ENCODE peak calls at places on chromosomes 3 and 15, in four cellular contexts. One of them, this sample, is unnamed.

GRCh38 chr15:88904808-88905327 is 8.3 kb downstream of the MFGE8 start:
- DNase-seq in psoas muscle: peak; percentile 81
- DNase-seq in right atrium auricular region: peak; percentile 89
- DNase-seq in hepatocyte: peak; percentile 90
- DNase-seq in this sample: peak; percentile 87

GRCh38 chr3:12969487-12969886 is 103.7 kb downstream of the IQSEC1 start:
- DNase-seq in psoas muscle: no peak
- DNase-seq in right atrium auricular region: no peak
- DNase-seq in hepatocyte: peak; percentile 32
- DNase-seq in this sample: no peak

GRCh38 chr15:94526071-94526689 is 294.8 kb downstream of the MCTP2 start:
- DNase-seq in right atrium auricular region: no peak
- DNase-seq in hepatocyte: no peak
- DNase-seq in psoas muscle: no peak
- DNase-seq in this sample: no peak

GRCh38 chr15:80823995-80824394 is 44.8 kb downstream of the CEMIP start:
- DNase-seq in right atrium auricular region: no peak
- DNase-seq in psoas muscle: no peak
- DNase-seq in hepatocyte: no peak
- DNase-seq in this sample: no peak

GRCh38 chr15:64460737-64461576 is 579 bp downstream of the ZNF609 start:
- DNase-seq in right atrium auricular region: no peak
- DNase-seq in hepatocyte: peak; percentile 64
- DNase-seq in psoas muscle: peak; percentile 34
- DNase-seq in this sample: peak; percentile 75

GRCh38 chr3:88013592-88013991 is 45.2 kb downstream of the CGGBP1 start:
- DNase-seq in hepatocyte: peak; percentile 10
- DNase-seq in right atrium auricular region: no peak
- DNase-seq in psoas muscle: no peak
- DNase-seq in this sample: no peak

GRCh38 chr3:66267031-66267430 is 46.2 kb downstream of the SLC25A26 start:
- DNase-seq in right atrium auricular region: no peak
- DNase-seq in hepatocyte: no peak
- DNase-seq in psoas muscle: no peak
- DNase-seq in this sample: no peak

GRCh38 chr3:36514171-36514570 is 133.9 kb downstream of the STAC start:
- DNase-seq in hepatocyte: no peak
- DNase-seq in psoas muscle: no peak
- DNase-seq in right atrium auricular region: no peak
- DNase-seq in this sample: no peak

GRCh38 chr15:61527836-61528589 is 298.9 kb upstream of the RORA start:
- DNase-seq in right atrium auricular region: no peak
- DNase-seq in hepatocyte: no peak
- DNase-seq in psoas muscle: no peak
- DNase-seq in this sample: no peak

GRCh38 chr15:52261026-52261425 is 34.6 kb downstream of the MYO5C start:
- DNase-seq in hepatocyte: no peak
- DNase-seq in right atrium auricular region: no peak
- DNase-seq in psoas muscle: no peak
- DNase-seq in this sample: no peak

GRCh38 chr15:52262364-52262763 is 33.2 kb downstream of the MYO5C start:
- DNase-seq in hepatocyte: no peak
- DNase-seq in right atrium auricular region: no peak
- DNase-seq in psoas muscle: no peak
- DNase-seq in this sample: no peak

GRCh38 chr15:52259503-52259902 is 36.1 kb downstream of the MYO5C start:
- DNase-seq in hepatocyte: no peak
- DNase-seq in right atrium auricular region: no peak
- DNase-seq in psoas muscle: no peak
- DNase-seq in this sample: no peak

GRCh38 chr15:52263563-52263962 is 32.0 kb downstream of the MYO5C start:
- DNase-seq in hepatocyte: no peak
- DNase-seq in psoas muscle: no peak
- DNase-seq in right atrium auricular region: no peak
- DNase-seq in this sample: no peak

DNA sequence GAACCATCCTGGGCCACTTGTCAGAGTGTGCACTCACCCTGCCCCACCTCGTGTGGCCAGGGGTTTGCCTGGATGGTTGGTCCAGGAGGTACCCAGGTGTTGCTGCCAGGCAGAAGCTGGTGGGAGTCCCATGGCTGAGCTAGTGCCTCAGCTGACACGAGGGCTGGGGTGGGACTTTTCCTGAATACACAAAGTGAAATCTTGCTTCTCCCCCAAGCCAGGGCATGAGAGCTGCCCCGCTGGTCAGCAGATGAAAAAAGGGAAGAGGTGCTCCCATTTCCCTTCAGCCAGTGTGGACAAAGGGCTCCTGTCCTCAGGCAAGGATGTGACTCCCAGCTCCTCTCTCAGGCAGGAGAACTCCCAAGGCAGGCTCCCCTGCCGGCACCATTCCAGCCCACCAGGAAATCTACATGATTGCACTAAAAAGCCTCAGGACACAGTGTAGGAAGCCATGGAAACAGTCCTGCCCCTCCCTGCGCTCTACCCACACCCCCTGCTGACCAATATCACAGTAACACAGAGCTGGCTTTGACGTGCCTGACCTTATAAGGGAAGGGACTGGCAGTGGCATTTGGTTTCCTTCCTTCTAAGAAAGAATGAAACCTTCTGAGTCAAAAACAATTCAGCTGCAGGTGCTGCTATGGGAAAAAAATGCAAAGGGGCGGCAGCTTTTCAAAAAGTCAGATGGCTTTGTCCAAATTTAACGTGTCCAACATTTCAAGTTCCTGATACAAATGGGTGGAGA is 33.9 kb downstream of the MYO5C start:
- DNase-seq in hepatocyte: peak; percentile 58
- DNase-seq in psoas muscle: peak; percentile 41
- DNase-seq in right atrium auricular region: peak; percentile 77
- DNase-seq in this sample: peak; percentile 83
- TF ChIP-seq CTCF in hepatocyte: no peak
- TF ChIP-seq CTCF in psoas muscle: no peak
- TF ChIP-seq CTCF in right atrium auricular region: no peak
- TF ChIP-seq CTCF in this sample: no peak

GRCh38 chr3:167887096-167887495 is 151.6 kb downstream of the SERPINI1 start:
- DNase-seq in hepatocyte: peak; percentile 18
- DNase-seq in right atrium auricular region: no peak
- DNase-seq in psoas muscle: no peak
- DNase-seq in this sample: no peak
- H3K4me3 ChIP-seq in hepatocyte: no peak overlapping the region
- H3K4me3 ChIP-seq in right atrium auricular region: no peak overlapping the region
- H3K4me3 ChIP-seq in psoas muscle: no peak overlapping the region
- H3K4me3 ChIP-seq in this sample: no peak overlapping the region

DNA sequence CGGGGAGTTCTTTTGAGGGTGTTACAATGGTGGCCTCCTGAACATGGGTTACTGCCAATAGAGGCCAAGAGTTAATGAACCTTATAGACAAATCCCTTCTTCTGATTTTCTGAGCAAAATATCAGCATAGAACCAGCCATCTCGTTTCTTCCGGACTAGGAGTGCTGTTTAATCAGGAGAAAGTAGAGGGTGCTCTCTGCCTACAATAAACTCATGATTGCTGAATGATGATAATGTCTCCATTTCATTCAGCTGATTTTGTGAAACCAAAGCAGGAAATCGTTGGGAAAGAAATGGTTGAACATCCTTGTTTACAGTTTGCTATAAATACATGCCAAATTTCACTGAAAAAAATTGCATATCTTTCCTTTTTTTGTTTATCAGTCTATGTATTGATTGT is 142.8 kb upstream of the PLSCR5 start:
- DNase-seq in psoas muscle: no peak
- DNase-seq in right atrium auricular region: no peak
- DNase-seq in hepatocyte: peak; percentile 6
- DNase-seq in this sample: no peak
- TF ChIP-seq CTCF in psoas muscle: no peak
- TF ChIP-seq CTCF in right atrium auricular region: no peak
- TF ChIP-seq CTCF in hepatocyte: peak; percentile 32
- TF ChIP-seq CTCF in this sample: no peak

DNA sequence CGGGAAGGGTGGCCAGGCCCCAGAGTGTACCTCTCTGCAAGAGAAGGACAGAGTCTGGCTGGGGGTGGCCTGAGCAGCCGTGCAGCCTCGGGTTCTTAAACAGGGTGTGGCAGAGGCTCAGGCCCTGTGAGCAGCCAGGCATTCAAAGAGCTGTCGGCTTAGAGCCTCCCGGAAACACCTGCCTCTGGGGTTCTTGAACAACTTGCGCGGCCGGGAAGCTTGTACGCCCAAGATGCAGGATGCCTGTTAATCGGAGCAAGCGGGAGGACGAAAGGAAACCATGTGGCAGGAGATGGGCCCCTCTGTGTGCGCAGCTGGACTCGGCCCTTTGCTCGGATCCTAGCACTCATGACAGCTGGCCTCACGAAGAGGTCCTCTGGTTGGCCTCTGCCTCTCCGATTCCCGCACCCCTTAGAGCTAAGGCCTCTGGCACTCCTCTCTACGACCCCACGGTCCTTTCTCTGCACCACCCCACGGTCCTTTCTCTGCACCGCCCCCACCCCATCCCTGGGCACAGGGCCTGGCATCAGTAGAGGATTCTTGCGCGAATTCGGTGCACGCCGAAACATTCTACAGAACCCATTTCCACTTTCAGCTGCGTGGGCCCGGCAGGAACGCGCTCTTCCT is 23.9 kb upstream of the TXNRD3 start:
- DNase-seq in hepatocyte: no peak
- DNase-seq in right atrium auricular region: peak; percentile 56
- DNase-seq in psoas muscle: no peak
- DNase-seq in this sample: peak; percentile 54
- H3K4me3 ChIP-seq in hepatocyte: no peak overlapping the region
- H3K4me3 ChIP-seq in right atrium auricular region: no peak overlapping the region
- H3K4me3 ChIP-seq in psoas muscle: no peak overlapping the region
- H3K4me3 ChIP-seq in this sample: peak overlapping the region; percentile 6